ENCODE peak calls at places on chromosomes 4 and X, in five cellular contexts. X is NT2/D1, Z is H1, P is HCT116, S is HepG2. B is an unnamed sample.

GRCh38 chrX:20029728-20030127 is 38.9 kb upstream of the BCLAF3 start:
- DNase-seq in X (no peak), Z (no peak), P (no peak), S (peak; percentile 82), B (no peak)

GRCh38 chrX:35890699-35891098 is 28.8 kb upstream of the CFAP47 start:
- DNase-seq in X (peak; percentile 55), Z (peak; percentile 47), P (no peak), S (peak; percentile 46), B (peak; percentile 7)

GRCh38 chr4:788636-789297 is 37.2 kb downstream of the CPLX1 start:
- DNase-seq in X (no peak), Z (no peak), P (no peak), S (no peak), B (no peak)

GRCh38 chr4:8323947-8324555 is 54.5 kb downstream of the HTRA3 start:
- DNase-seq in X (no peak), Z (peak; percentile 30), P (no peak), S (no peak), B (no peak)

GRCh38 chr4:11160288-11160687 is 268.4 kb downstream of the HS3ST1 start:
- DNase-seq in X (no peak), Z (no peak), P (no peak), S (no peak), B (no peak)

GRCh38 chr4:156945532-156945931 is 26.1 kb downstream of the PDGFC start:
- DNase-seq in X (no peak), Z (no peak), P (no peak), S (no peak), B (no peak)

GRCh38 chrX:45900751-45901150 is 644.5 kb downstream of the ZNF674 start:
- DNase-seq in X (no peak), Z (no peak), P (no peak), S (no peak), B (no peak)

GRCh38 chr4:102449751-102450352 is 51.3 kb upstream of the NFKB1 start:
- DNase-seq in X (peak; percentile 32), Z (no peak), P (peak; percentile 42), S (peak; percentile 65), B (peak; percentile 29)

GRCh38 chr4:112153222-112153791 is 8.1 kb downstream of the FAM241A start:
- DNase-seq in X (no peak), Z (no peak), P (no peak), S (no peak), B (peak; percentile 65)

GRCh38 chr4:3231431-3231980 is 17.5 kb upstream of the MSANTD1 start:
- DNase-seq in X (no peak), Z (no peak), P (no peak), S (no peak), B (no peak)

GRCh38 chrX:10660171-10660570 is 39.8 kb upstream of the MID1 start:
- DNase-seq in X (peak; percentile 70), Z (no peak), P (no peak), S (no peak), B (no peak)

GRCh38 chr4:55561884-55562283 is 15.2 kb upstream of the CLOCK start:
- DNase-seq in X (no peak), Z (no peak), P (no peak), S (no peak), B (no peak)

GRCh38 chr4:134885436-134885835 is 683.8 kb upstream of the PABPC4L start:
- DNase-seq in X (no peak), Z (no peak), P (no peak), S (no peak), B (no peak)

GRCh38 chrX:124217289-124218251 is 114.9 kb upstream of the TEX13D start:
- DNase-seq in X (no peak), Z (no peak), P (no peak), S (peak; percentile 66), B (peak; percentile 14)

GRCh38 chrX:115023139-115023538 is 5.7 kb upstream of the IL13RA2 start:
- DNase-seq in X (no peak), Z (no peak), P (peak; percentile 15), S (no peak), B (no peak)

GRCh38 chr4:188428935-188429334 is 289.7 kb downstream of the TRIML1 start:
- DNase-seq in X (no peak), Z (no peak), P (no peak), S (no peak), B (no peak)

GRCh38 chrX:101229155-101229554 is 9.6 kb downstream of the DRP2 start:
- DNase-seq in X (no peak), Z (no peak), P (no peak), S (no peak), B (no peak)

GRCh38 chr4:86788826-86789225 is 60.4 kb downstream of the SLC10A6 start:
- DNase-seq in X (peak; percentile 6), Z (no peak), P (no peak), S (no peak), B (no peak)

GRCh38 chr4:78775278-78776030 is 696 bp upstream of the BMP2K start:
- DNase-seq in X (peak; percentile 57), Z (peak; percentile 88), P (peak; percentile 46), S (peak; percentile 71), B (peak; percentile 91)

GRCh38 chr4:47763279-47763678 is 74.6 kb downstream of the CORIN start:
- DNase-seq in X (no peak), Z (no peak), P (no peak), S (no peak), B (no peak)

GRCh38 chr4:161762796-161763195 is 401.0 kb downstream of the FSTL5 start:
- DNase-seq in X (no peak), Z (no peak), P (no peak), S (no peak), B (no peak)

GRCh38 chr4:600850-601515 is 24.4 kb upstream of the PDE6B start:
- DNase-seq in X (no peak), Z (no peak), P (no peak), S (no peak), B (peak; percentile 28)

GRCh38 chr4:171812377-171813194 is 618 bp upstream of the GALNTL6 start:
- DNase-seq in X (no peak), Z (no peak), P (no peak), S (no peak), B (peak; percentile 30)

GRCh38 chr4:25313194-25313895 is 771 bp downstream of the ZCCHC4 start:
- DNase-seq in X (no peak), Z (no peak), P (no peak), S (peak; percentile 25), B (no peak)

GRCh38 chr4:20882500-20882899 is 182.2 kb downstream of the PACRGL start:
- DNase-seq in X (no peak), Z (no peak), P (no peak), S (no peak), B (no peak)

GRCh38 chr4:175422331-175422730 is 389.7 kb downstream of the GPM6A start:
- DNase-seq in X (no peak), Z (no peak), P (no peak), S (no peak), B (no peak)

GRCh38 chrX:134794692-134795091 is 136.4 kb upstream of the PLAC1 start:
- DNase-seq in X (no peak), Z (no peak), P (no peak), S (no peak), B (no peak)

GRCh38 chr4:7067147-7067522 is 729 bp downstream of the GRPEL1 start:
- DNase-seq in X (no peak), Z (no peak), P (no peak), S (peak; percentile 40), B (no peak)

GRCh38 chrX:87299563-87300160 is 217.9 kb upstream of the KLHL4 start:
- DNase-seq in X (peak; percentile 3), Z (no peak), P (no peak), S (peak; percentile 0), B (peak; percentile 8)

GRCh38 chr4:75135068-75135825 is 202.3 kb downstream of the PARM1 start:
- DNase-seq in X (no peak), Z (no peak), P (no peak), S (no peak), B (no peak)

DNA sequence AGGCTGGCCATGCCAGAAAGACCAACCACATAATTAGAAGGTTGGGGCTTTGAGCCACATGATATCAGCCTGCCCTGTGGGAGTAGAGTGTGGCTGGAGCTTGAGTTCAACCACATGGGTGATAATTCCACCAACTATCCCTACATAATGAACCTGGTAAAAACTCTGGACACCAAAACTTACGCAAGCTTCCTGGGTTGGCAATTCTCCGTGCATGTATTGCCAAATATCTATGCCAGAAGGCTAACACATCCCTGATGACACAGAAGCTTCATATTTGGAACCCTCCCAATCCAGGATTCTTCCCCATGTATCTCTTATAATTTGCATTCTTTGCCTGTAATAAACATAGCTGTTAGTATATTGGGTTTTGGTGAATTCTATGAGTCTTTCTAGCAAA is 68.2 kb downstream of the FUNDC1 start:
- DNase-seq in X (no peak), Z (no peak), P (no peak), S (no peak), B (no peak)
- TF ChIP-seq ZNF274 in X (no peak), Z (no peak), P (no peak), S (no peak), B (no peak)

DNA sequence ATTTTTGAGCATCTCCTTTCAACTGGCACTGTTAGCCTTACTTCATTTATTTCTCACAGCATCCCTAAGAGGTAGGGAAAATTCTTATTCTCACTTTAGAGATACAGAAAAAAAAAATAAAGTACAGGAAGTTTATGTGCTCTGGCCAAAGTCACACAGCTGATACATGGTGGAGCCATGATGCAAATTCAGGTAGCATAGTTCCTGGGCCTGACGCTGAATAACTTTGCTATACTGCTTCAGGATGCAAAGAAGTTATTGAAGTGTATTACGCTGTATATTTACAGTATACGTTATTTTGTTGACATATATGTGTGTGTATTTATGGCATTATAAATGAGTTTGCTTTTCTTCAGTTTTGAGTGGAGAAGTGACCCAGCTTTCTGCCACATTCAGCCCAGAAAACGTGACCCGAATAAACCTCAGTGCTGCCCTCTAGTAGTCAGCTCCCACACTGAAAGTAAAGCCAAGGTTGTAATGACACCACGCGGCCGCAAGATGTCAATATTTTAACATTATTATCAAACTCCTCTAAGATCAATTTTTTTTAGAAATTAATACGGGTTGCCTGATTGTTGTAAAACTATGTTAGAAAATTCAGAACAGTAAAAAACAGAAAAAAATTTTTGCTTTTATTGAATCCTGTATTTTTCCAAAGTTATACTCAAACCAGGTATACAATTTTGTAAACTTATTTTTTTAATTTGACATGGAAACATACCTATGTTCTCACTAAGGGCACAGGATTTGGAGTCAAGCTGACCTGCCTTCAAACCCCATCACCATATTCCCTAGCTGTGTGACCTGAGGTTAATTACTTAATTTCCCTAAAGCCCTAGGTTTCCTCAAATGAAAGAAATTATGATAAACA is 3.8 kb upstream of the GUCY2F start:
- DNase-seq in X (peak; percentile 63), Z (peak; percentile 57), P (peak; percentile 49), S (peak; percentile 47), B (peak; percentile 61)
- TF ChIP-seq ZNF274 in X (no peak), Z (no peak), P (no peak), S (no peak), B (no peak)

GRCh38 chrX:31708116-31708515 is 636.3 kb upstream of the FTHL17 start:
- DNase-seq in X (no peak), Z (no peak), P (no peak), S (no peak), B (no peak)
- TF ChIP-seq ZNF274 in X (no peak), Z (no peak), P (no peak), S (no peak), B (no peak)

GRCh38 chrX:149312936-149313432 is 192.1 kb downstream of the IDS start:
- DNase-seq in X (no peak), Z (no peak), P (no peak), S (no peak), B (no peak)
- TF ChIP-seq ZNF274 in X (no peak), Z (no peak), P (no peak), S (no peak), B (no peak)

B was measured in K562.